ENCODE peak calls at places on chromosomes 7 and 10, in seven cellular contexts. One of them, this sample, is unnamed.

GRCh38 chr10:69845574-69846251 is 44.0 kb downstream of the COL13A1 start:
- DNase-seq in prostate gland: peak; percentile 74
- DNase-seq in pancreas: no peak
- DNase-seq in heart right ventricle: peak; percentile 49
- DNase-seq in brain microvascular endothelial cell: no peak
- DNase-seq in A673: peak; percentile 23
- DNase-seq in mucosa of descending colon: peak; percentile 71
- DNase-seq in this sample: no peak

GRCh38 chr7:140591178-140591902 is 49.3 kb downstream of the DENND2A start:
- DNase-seq in prostate gland: no peak
- DNase-seq in pancreas: no peak
- DNase-seq in heart right ventricle: no peak
- DNase-seq in brain microvascular endothelial cell: no peak
- DNase-seq in A673: no peak
- DNase-seq in mucosa of descending colon: no peak
- DNase-seq in this sample: no peak

GRCh38 chr7:128450409-128450808 is 5.3 kb upstream of the HILPDA start:
- DNase-seq in prostate gland: no peak
- DNase-seq in pancreas: no peak
- DNase-seq in heart right ventricle: no peak
- DNase-seq in brain microvascular endothelial cell: no peak
- DNase-seq in A673: no peak
- DNase-seq in mucosa of descending colon: no peak
- DNase-seq in this sample: no peak

GRCh38 chr7:36900988-36901710 is 176.9 kb upstream of the AOAH start:
- DNase-seq in prostate gland: no peak
- DNase-seq in pancreas: no peak
- DNase-seq in heart right ventricle: no peak
- DNase-seq in brain microvascular endothelial cell: no peak
- DNase-seq in A673: no peak
- DNase-seq in mucosa of descending colon: no peak
- DNase-seq in this sample: no peak

GRCh38 chr10:78178940-78179339 is 145.3 kb downstream of the RPS24 start:
- DNase-seq in prostate gland: no peak
- DNase-seq in pancreas: no peak
- DNase-seq in heart right ventricle: peak; percentile 16
- DNase-seq in brain microvascular endothelial cell: peak; percentile 4
- DNase-seq in A673: peak; percentile 26
- DNase-seq in mucosa of descending colon: peak; percentile 8
- DNase-seq in this sample: no peak

GRCh38 chr7:158252081-158252836 is 335.4 kb downstream of the PTPRN2 start:
- DNase-seq in prostate gland: no peak
- DNase-seq in pancreas: peak; percentile 6
- DNase-seq in heart right ventricle: no peak
- DNase-seq in brain microvascular endothelial cell: no peak
- DNase-seq in A673: no peak
- DNase-seq in mucosa of descending colon: no peak
- DNase-seq in this sample: no peak

GRCh38 chr10:389391-389790 is 254.1 kb downstream of the ZMYND11 start:
- DNase-seq in prostate gland: no peak
- DNase-seq in pancreas: no peak
- DNase-seq in heart right ventricle: no peak
- DNase-seq in brain microvascular endothelial cell: no peak
- DNase-seq in A673: no peak
- DNase-seq in mucosa of descending colon: no peak
- DNase-seq in this sample: no peak

GRCh38 chr10:58180633-58181032 is 87.1 kb downstream of the IPMK start:
- DNase-seq in prostate gland: no peak
- DNase-seq in pancreas: no peak
- DNase-seq in heart right ventricle: no peak
- DNase-seq in brain microvascular endothelial cell: peak; percentile 20
- DNase-seq in A673: no peak
- DNase-seq in mucosa of descending colon: no peak
- DNase-seq in this sample: no peak

GRCh38 chr7:155947051-155947450 is 134.8 kb upstream of the SHH start:
- DNase-seq in prostate gland: no peak
- DNase-seq in pancreas: no peak
- DNase-seq in heart right ventricle: no peak
- DNase-seq in brain microvascular endothelial cell: peak; percentile 24
- DNase-seq in A673: no peak
- DNase-seq in mucosa of descending colon: no peak
- DNase-seq in this sample: no peak

GRCh38 chr7:74583630-74584029 is 73.9 kb upstream of the GTF2I start:
- DNase-seq in prostate gland: no peak
- DNase-seq in pancreas: no peak
- DNase-seq in heart right ventricle: no peak
- DNase-seq in brain microvascular endothelial cell: no peak
- DNase-seq in A673: no peak
- DNase-seq in mucosa of descending colon: no peak
- DNase-seq in this sample: no peak

GRCh38 chr7:155428171-155428834 is 29.6 kb upstream of the EN2 start:
- DNase-seq in prostate gland: no peak
- DNase-seq in pancreas: no peak
- DNase-seq in heart right ventricle: no peak
- DNase-seq in brain microvascular endothelial cell: no peak
- DNase-seq in A673: no peak
- DNase-seq in mucosa of descending colon: no peak
- DNase-seq in this sample: no peak

GRCh38 chr10:67772894-67773511 is 65.0 kb downstream of the DNAJC12 start:
- DNase-seq in prostate gland: no peak
- DNase-seq in pancreas: no peak
- DNase-seq in heart right ventricle: no peak
- DNase-seq in brain microvascular endothelial cell: peak; percentile 0
- DNase-seq in A673: no peak
- DNase-seq in mucosa of descending colon: no peak
- DNase-seq in this sample: no peak

GRCh38 chr7:80680159-80680903 is 41.9 kb downstream of the CD36 start:
- DNase-seq in prostate gland: no peak
- DNase-seq in pancreas: no peak
- DNase-seq in heart right ventricle: no peak
- DNase-seq in brain microvascular endothelial cell: no peak
- DNase-seq in A673: no peak
- DNase-seq in mucosa of descending colon: no peak
- DNase-seq in this sample: no peak

GRCh38 chr10:49610015-49610734 is at the start of gene SLC18A3:
- DNase-seq in prostate gland: no peak
- DNase-seq in pancreas: no peak
- DNase-seq in heart right ventricle: no peak
- DNase-seq in brain microvascular endothelial cell: no peak
- DNase-seq in A673: peak; percentile 28
- DNase-seq in mucosa of descending colon: no peak
- DNase-seq in this sample: peak; percentile 17

GRCh38 chr7:129298268-129298893 is 73.6 kb downstream of the AHCYL2 start:
- DNase-seq in prostate gland: peak; percentile 33
- DNase-seq in pancreas: no peak
- DNase-seq in heart right ventricle: peak; percentile 34
- DNase-seq in brain microvascular endothelial cell: peak; percentile 34
- DNase-seq in A673: peak; percentile 59
- DNase-seq in mucosa of descending colon: peak; percentile 80
- DNase-seq in this sample: no peak

GRCh38 chr7:137606061-137606674 is 240.6 kb downstream of the DGKI start:
- DNase-seq in prostate gland: no peak
- DNase-seq in pancreas: no peak
- DNase-seq in heart right ventricle: no peak
- DNase-seq in brain microvascular endothelial cell: no peak
- DNase-seq in A673: peak; percentile 67
- DNase-seq in mucosa of descending colon: no peak
- DNase-seq in this sample: peak; percentile 23

GRCh38 chr7:98293746-98294145 is 12.3 kb downstream of the BRI3 start:
- DNase-seq in prostate gland: no peak
- DNase-seq in pancreas: no peak
- DNase-seq in heart right ventricle: no peak
- DNase-seq in brain microvascular endothelial cell: no peak
- DNase-seq in A673: no peak
- DNase-seq in mucosa of descending colon: no peak
- DNase-seq in this sample: no peak

GRCh38 chr10:48316236-48316635 is 9.8 kb downstream of the MAPK8 start:
- DNase-seq in prostate gland: no peak
- DNase-seq in pancreas: no peak
- DNase-seq in heart right ventricle: no peak
- DNase-seq in brain microvascular endothelial cell: no peak
- DNase-seq in A673: no peak
- DNase-seq in mucosa of descending colon: no peak
- DNase-seq in this sample: peak; percentile 51

GRCh38 chr10:67925449-67926005 is 41.1 kb downstream of the SIRT1 start:
- DNase-seq in prostate gland: no peak
- DNase-seq in pancreas: no peak
- DNase-seq in heart right ventricle: no peak
- DNase-seq in brain microvascular endothelial cell: peak; percentile 18
- DNase-seq in A673: no peak
- DNase-seq in mucosa of descending colon: no peak
- DNase-seq in this sample: no peak

GRCh38 chr10:17747883-17748550 is 4.0 kb upstream of the TMEM236 start:
- DNase-seq in prostate gland: no peak
- DNase-seq in pancreas: no peak
- DNase-seq in heart right ventricle: no peak
- DNase-seq in brain microvascular endothelial cell: no peak
- DNase-seq in A673: no peak
- DNase-seq in mucosa of descending colon: no peak
- DNase-seq in this sample: no peak

GRCh38 chr10:91883549-91884542 is 25.4 kb downstream of the FGFBP3 start:
- DNase-seq in prostate gland: peak; percentile 59
- DNase-seq in pancreas: peak; percentile 37
- DNase-seq in heart right ventricle: peak; percentile 23
- DNase-seq in brain microvascular endothelial cell: peak; percentile 56
- DNase-seq in A673: peak; percentile 40
- DNase-seq in mucosa of descending colon: peak; percentile 19
- DNase-seq in this sample: no peak

GRCh38 chr7:151796871-151797270 is 80.0 kb downstream of the PRKAG2 start:
- DNase-seq in prostate gland: no peak
- DNase-seq in pancreas: no peak
- DNase-seq in heart right ventricle: no peak
- DNase-seq in brain microvascular endothelial cell: no peak
- DNase-seq in A673: no peak
- DNase-seq in mucosa of descending colon: no peak
- DNase-seq in this sample: no peak

DNA sequence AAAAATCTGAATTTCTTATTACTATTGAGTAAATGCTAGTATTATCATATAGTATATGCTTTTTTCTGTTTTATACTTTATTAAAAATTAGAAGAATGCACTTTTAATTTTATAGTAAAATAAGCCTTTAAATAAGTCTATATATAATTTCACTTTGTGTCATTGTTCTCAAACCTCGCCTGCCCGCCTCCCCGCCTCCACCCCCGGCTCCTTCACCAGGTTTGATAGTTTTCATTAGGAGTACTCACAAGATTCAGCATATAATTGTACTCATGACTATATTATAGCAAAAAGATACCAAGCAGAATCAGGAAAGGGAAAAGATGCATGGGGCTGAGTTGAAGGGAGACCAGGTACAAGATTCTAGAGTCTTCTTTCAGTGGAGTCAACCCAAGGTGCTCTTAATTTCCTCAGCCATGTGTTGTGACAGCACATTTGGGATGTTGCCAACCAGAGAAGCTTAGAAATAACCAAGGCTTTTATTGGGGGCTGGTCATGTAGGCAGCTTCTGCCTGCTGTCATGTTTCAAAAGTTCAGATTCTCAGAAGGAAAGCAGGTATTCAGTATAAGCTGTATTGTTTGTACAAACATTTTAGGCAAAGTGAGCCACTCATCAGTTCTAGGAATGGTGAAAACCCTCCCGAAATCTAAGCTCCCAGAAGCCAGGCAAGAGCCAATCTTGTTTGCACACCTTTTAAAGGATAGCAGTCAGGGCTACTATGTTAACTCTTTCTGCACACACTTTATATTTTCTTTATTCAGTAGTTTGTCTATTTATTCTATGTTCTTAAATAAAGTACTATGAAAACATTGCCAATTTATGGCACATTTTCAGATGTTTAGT is 12.3 kb downstream of the NHLRC2 start:
- DNase-seq in prostate gland: no peak
- DNase-seq in pancreas: no peak
- DNase-seq in heart right ventricle: no peak
- DNase-seq in brain microvascular endothelial cell: no peak
- DNase-seq in A673: peak; percentile 75
- DNase-seq in mucosa of descending colon: no peak
- DNase-seq in this sample: no peak
- H3K36me3 ChIP-seq in prostate gland: no peaks in the 10 kb centered on the region
- H3K36me3 ChIP-seq in pancreas: no peaks in the 10 kb centered on the region
- H3K36me3 ChIP-seq in heart right ventricle: peaks cover 3% of the 10 kb centered on the region
- H3K36me3 ChIP-seq in brain microvascular endothelial cell: no peaks in the 10 kb centered on the region
- H3K36me3 ChIP-seq in A673: peaks cover 31% of the 10 kb centered on the region
- H3K36me3 ChIP-seq in mucosa of descending colon: no peaks in the 10 kb centered on the region
- H3K36me3 ChIP-seq in this sample: no peaks in the 10 kb centered on the region

GRCh38 chr7:100884741-100885439 is 4.6 kb downstream of the UFSP1 start:
- DNase-seq in prostate gland: no peak
- DNase-seq in pancreas: no peak
- DNase-seq in heart right ventricle: no peak
- DNase-seq in brain microvascular endothelial cell: no peak
- DNase-seq in A673: no peak
- DNase-seq in mucosa of descending colon: no peak
- DNase-seq in this sample: no peak
- H3K4me3 ChIP-seq in prostate gland: no peak overlapping the region
- H3K4me3 ChIP-seq in pancreas: no peak overlapping the region
- H3K4me3 ChIP-seq in heart right ventricle: no peak overlapping the region
- H3K4me3 ChIP-seq in brain microvascular endothelial cell: no peak overlapping the region
- H3K4me3 ChIP-seq in A673: no peak overlapping the region
- H3K4me3 ChIP-seq in mucosa of descending colon: no peak overlapping the region
- H3K4me3 ChIP-seq in this sample: no peak overlapping the region

GRCh38 chr7:47303014-47303694 is 278.8 kb downstream of the TNS3 start:
- DNase-seq in prostate gland: no peak
- DNase-seq in pancreas: no peak
- DNase-seq in heart right ventricle: no peak
- DNase-seq in brain microvascular endothelial cell: no peak
- DNase-seq in A673: no peak
- DNase-seq in mucosa of descending colon: no peak
- DNase-seq in this sample: no peak

GRCh38 chr7:47301657-47302295 is 280.1 kb downstream of the TNS3 start:
- DNase-seq in prostate gland: no peak
- DNase-seq in pancreas: no peak
- DNase-seq in heart right ventricle: no peak
- DNase-seq in brain microvascular endothelial cell: no peak
- DNase-seq in A673: no peak
- DNase-seq in mucosa of descending colon: no peak
- DNase-seq in this sample: no peak

GRCh38 chr7:47303695-47304453 is 278.0 kb downstream of the TNS3 start:
- DNase-seq in prostate gland: no peak
- DNase-seq in pancreas: no peak
- DNase-seq in heart right ventricle: no peak
- DNase-seq in brain microvascular endothelial cell: no peak
- DNase-seq in A673: no peak
- DNase-seq in mucosa of descending colon: no peak
- DNase-seq in this sample: no peak

GRCh38 chr7:47301078-47301477 is 280.8 kb downstream of the TNS3 start:
- DNase-seq in prostate gland: no peak
- DNase-seq in pancreas: no peak
- DNase-seq in heart right ventricle: no peak
- DNase-seq in brain microvascular endothelial cell: no peak
- DNase-seq in A673: no peak
- DNase-seq in mucosa of descending colon: no peak
- DNase-seq in this sample: no peak

GRCh38 chr7:47302560-47302959 is 279.4 kb downstream of the TNS3 start:
- DNase-seq in prostate gland: no peak
- DNase-seq in pancreas: no peak
- DNase-seq in heart right ventricle: no peak
- DNase-seq in brain microvascular endothelial cell: no peak
- DNase-seq in A673: no peak
- DNase-seq in mucosa of descending colon: no peak
- DNase-seq in this sample: no peak
- H3K36me3 ChIP-seq in prostate gland: peaks cover 3% of the 10 kb centered on the region
- H3K36me3 ChIP-seq in pancreas: peaks cover 76% of the 10 kb centered on the region
- H3K36me3 ChIP-seq in heart right ventricle: peaks cover 5% of the 10 kb centered on the region
- H3K36me3 ChIP-seq in brain microvascular endothelial cell: peaks cover 22% of the 10 kb centered on the region
- H3K36me3 ChIP-seq in A673: no peaks in the 10 kb centered on the region
- H3K36me3 ChIP-seq in mucosa of descending colon: no peaks in the 10 kb centered on the region
- H3K36me3 ChIP-seq in this sample: peaks cover 4% of the 10 kb centered on the region

GRCh38 chr7:130995252-130996081 is 261.5 kb upstream of the KLF14 start:
- DNase-seq in prostate gland: peak; percentile 32
- DNase-seq in pancreas: peak; percentile 77
- DNase-seq in heart right ventricle: no peak
- DNase-seq in brain microvascular endothelial cell: no peak
- DNase-seq in A673: peak; percentile 22
- DNase-seq in mucosa of descending colon: peak; percentile 73
- DNase-seq in this sample: peak; percentile 29
- H3K4me3 ChIP-seq in prostate gland: no peak overlapping the region
- H3K4me3 ChIP-seq in pancreas: no peak overlapping the region
- H3K4me3 ChIP-seq in heart right ventricle: no peak overlapping the region
- H3K4me3 ChIP-seq in brain microvascular endothelial cell: no peak overlapping the region
- H3K4me3 ChIP-seq in A673: no peak overlapping the region
- H3K4me3 ChIP-seq in mucosa of descending colon: no peak overlapping the region
- H3K4me3 ChIP-seq in this sample: no peak overlapping the region